ENCODE peak calls at places on chromosome 17, in nine cellular contexts. One of them, this sample, is unnamed.
A peak's percentile ranks its signal among the peaks of the same experiment; 100 is the strongest.

GRCh38 chr17:17942846-17943245 is 29.4 kb downstream of the TOM1L2 start:
- DNase-seq in cardiac muscle cell: peak; percentile 47
- DNase-seq in uterus: no peak
- DNase-seq in Peyer's patch: peak; percentile 18
- DNase-seq in astrocyte of the cerebellum: no peak
- DNase-seq in GM06990: no peak
- DNase-seq in ovary: no peak
- DNase-seq in sigmoid colon: no peak
- DNase-seq in left ventricle myocardium inferior: no peak
- DNase-seq in this sample: no peak

GRCh38 chr17:28950017-28950751 is 1.1 kb downstream of the PHF12 start:
- DNase-seq in cardiac muscle cell: peak; percentile 54
- DNase-seq in uterus: peak; percentile 46
- DNase-seq in Peyer's patch: peak; percentile 82
- DNase-seq in astrocyte of the cerebellum: no peak
- DNase-seq in GM06990: peak; percentile 67
- DNase-seq in ovary: peak; percentile 74
- DNase-seq in sigmoid colon: peak; percentile 87
- DNase-seq in left ventricle myocardium inferior: peak; percentile 43
- DNase-seq in this sample: peak; percentile 47

GRCh38 chr17:7466644-7467341 is 12.6 kb downstream of the ZBTB4 start:
- DNase-seq in cardiac muscle cell: peak; percentile 73
- DNase-seq in uterus: peak; percentile 86
- DNase-seq in Peyer's patch: no peak
- DNase-seq in astrocyte of the cerebellum: no peak
- DNase-seq in GM06990: no peak
- DNase-seq in ovary: peak; percentile 83
- DNase-seq in sigmoid colon: peak; percentile 88
- DNase-seq in left ventricle myocardium inferior: peak; percentile 82
- DNase-seq in this sample: no peak

GRCh38 chr17:55806745-55807466 is 56.1 kb downstream of the PCTP start:
- DNase-seq in cardiac muscle cell: no peak
- DNase-seq in uterus: no peak
- DNase-seq in Peyer's patch: no peak
- DNase-seq in astrocyte of the cerebellum: no peak
- DNase-seq in GM06990: no peak
- DNase-seq in ovary: no peak
- DNase-seq in sigmoid colon: no peak
- DNase-seq in left ventricle myocardium inferior: no peak
- DNase-seq in this sample: no peak

GRCh38 chr17:3636908-3637373 is 381 bp downstream of the CTNS start:
- DNase-seq in cardiac muscle cell: no peak
- DNase-seq in uterus: no peak
- DNase-seq in Peyer's patch: no peak
- DNase-seq in astrocyte of the cerebellum: no peak
- DNase-seq in GM06990: no peak
- DNase-seq in ovary: no peak
- DNase-seq in sigmoid colon: no peak
- DNase-seq in left ventricle myocardium inferior: no peak
- DNase-seq in this sample: no peak

GRCh38 chr17:64358261-64358788 is 32.3 kb downstream of the PECAM1 start:
- DNase-seq in cardiac muscle cell: no peak
- DNase-seq in uterus: no peak
- DNase-seq in Peyer's patch: no peak
- DNase-seq in astrocyte of the cerebellum: no peak
- DNase-seq in GM06990: no peak
- DNase-seq in ovary: no peak
- DNase-seq in sigmoid colon: peak; percentile 56
- DNase-seq in left ventricle myocardium inferior: no peak
- DNase-seq in this sample: no peak

GRCh38 chr17:34206569-34206968 is 48.5 kb upstream of the CCL2 start:
- DNase-seq in cardiac muscle cell: no peak
- DNase-seq in uterus: no peak
- DNase-seq in Peyer's patch: no peak
- DNase-seq in astrocyte of the cerebellum: no peak
- DNase-seq in GM06990: no peak
- DNase-seq in ovary: no peak
- DNase-seq in sigmoid colon: no peak
- DNase-seq in left ventricle myocardium inferior: no peak
- DNase-seq in this sample: no peak

GRCh38 chr17:17152385-17152784 is 53.7 kb downstream of the PLD6 start:
- DNase-seq in cardiac muscle cell: peak; percentile 15
- DNase-seq in uterus: no peak
- DNase-seq in Peyer's patch: no peak
- DNase-seq in astrocyte of the cerebellum: no peak
- DNase-seq in GM06990: no peak
- DNase-seq in ovary: no peak
- DNase-seq in sigmoid colon: no peak
- DNase-seq in left ventricle myocardium inferior: peak; percentile 71
- DNase-seq in this sample: no peak

GRCh38 chr17:75430159-75430748 is 24.8 kb upstream of the GRB2 start:
- DNase-seq in cardiac muscle cell: peak; percentile 70
- DNase-seq in uterus: no peak
- DNase-seq in Peyer's patch: peak; percentile 61
- DNase-seq in astrocyte of the cerebellum: peak; percentile 84
- DNase-seq in GM06990: no peak
- DNase-seq in ovary: no peak
- DNase-seq in sigmoid colon: no peak
- DNase-seq in left ventricle myocardium inferior: no peak
- DNase-seq in this sample: no peak

GRCh38 chr17:8944083-8944482 is 21.4 kb downstream of the PIK3R5 start:
- DNase-seq in cardiac muscle cell: no peak
- DNase-seq in uterus: no peak
- DNase-seq in Peyer's patch: no peak
- DNase-seq in astrocyte of the cerebellum: no peak
- DNase-seq in GM06990: no peak
- DNase-seq in ovary: no peak
- DNase-seq in sigmoid colon: no peak
- DNase-seq in left ventricle myocardium inferior: no peak
- DNase-seq in this sample: no peak

GRCh38 chr17:13365331-13365730 is 236.4 kb downstream of the HS3ST3A1 start:
- DNase-seq in cardiac muscle cell: peak; percentile 47
- DNase-seq in uterus: no peak
- DNase-seq in Peyer's patch: no peak
- DNase-seq in astrocyte of the cerebellum: no peak
- DNase-seq in GM06990: no peak
- DNase-seq in ovary: no peak
- DNase-seq in sigmoid colon: no peak
- DNase-seq in left ventricle myocardium inferior: no peak
- DNase-seq in this sample: no peak

GRCh38 chr17:66654764-66655163 is 180.2 kb upstream of the CACNG5 start:
- DNase-seq in cardiac muscle cell: no peak
- DNase-seq in uterus: no peak
- DNase-seq in Peyer's patch: no peak
- DNase-seq in astrocyte of the cerebellum: no peak
- DNase-seq in GM06990: no peak
- DNase-seq in ovary: no peak
- DNase-seq in sigmoid colon: no peak
- DNase-seq in left ventricle myocardium inferior: no peak
- DNase-seq in this sample: no peak

GRCh38 chr17:55693244-55694216 is 29.1 kb downstream of the TMEM100 start:
- DNase-seq in cardiac muscle cell: peak; percentile 51
- DNase-seq in uterus: no peak
- DNase-seq in Peyer's patch: peak; percentile 53
- DNase-seq in astrocyte of the cerebellum: no peak
- DNase-seq in GM06990: no peak
- DNase-seq in ovary: peak; percentile 44
- DNase-seq in sigmoid colon: peak; percentile 77
- DNase-seq in left ventricle myocardium inferior: peak; percentile 20
- DNase-seq in this sample: no peak

GRCh38 chr17:36935681-36936454 is 1.4 kb upstream of the LHX1 start:
- DNase-seq in cardiac muscle cell: no peak
- DNase-seq in uterus: no peak
- DNase-seq in Peyer's patch: no peak
- DNase-seq in astrocyte of the cerebellum: no peak
- DNase-seq in GM06990: no peak
- DNase-seq in ovary: no peak
- DNase-seq in sigmoid colon: no peak
- DNase-seq in left ventricle myocardium inferior: no peak
- DNase-seq in this sample: no peak

GRCh38 chr17:32007463-32008298 is 498 bp downstream of the LRRC37B start:
- DNase-seq in cardiac muscle cell: peak; percentile 29
- DNase-seq in uterus: peak; percentile 27
- DNase-seq in Peyer's patch: peak; percentile 64
- DNase-seq in astrocyte of the cerebellum: no peak
- DNase-seq in GM06990: peak; percentile 49
- DNase-seq in ovary: peak; percentile 34
- DNase-seq in sigmoid colon: no peak
- DNase-seq in left ventricle myocardium inferior: no peak
- DNase-seq in this sample: no peak
- TF ChIP-seq CTCF in cardiac muscle cell: no peak
- TF ChIP-seq CTCF in uterus: no peak
- TF ChIP-seq CTCF in Peyer's patch: no peak
- TF ChIP-seq CTCF in astrocyte of the cerebellum: no peak
- TF ChIP-seq CTCF in GM06990: no peak
- TF ChIP-seq CTCF in ovary: no peak
- TF ChIP-seq CTCF in sigmoid colon: no peak
- TF ChIP-seq CTCF in left ventricle myocardium inferior: no peak
- TF ChIP-seq CTCF in this sample: no peak

GRCh38 chr17:53626286-53626685 is 196.4 kb upstream of the KIF2B start:
- DNase-seq in cardiac muscle cell: peak; percentile 71
- DNase-seq in uterus: no peak
- DNase-seq in Peyer's patch: no peak
- DNase-seq in astrocyte of the cerebellum: peak; percentile 65
- DNase-seq in GM06990: no peak
- DNase-seq in ovary: no peak
- DNase-seq in sigmoid colon: no peak
- DNase-seq in left ventricle myocardium inferior: no peak
- DNase-seq in this sample: no peak

GRCh38 chr17:53628011-53628410 is 194.7 kb upstream of the KIF2B start:
- DNase-seq in cardiac muscle cell: peak; percentile 74
- DNase-seq in uterus: no peak
- DNase-seq in Peyer's patch: no peak
- DNase-seq in astrocyte of the cerebellum: peak; percentile 38
- DNase-seq in GM06990: no peak
- DNase-seq in ovary: no peak
- DNase-seq in sigmoid colon: no peak
- DNase-seq in left ventricle myocardium inferior: no peak
- DNase-seq in this sample: no peak

GRCh38 chr17:53630115-53630514 is 192.6 kb upstream of the KIF2B start:
- DNase-seq in cardiac muscle cell: no peak
- DNase-seq in uterus: no peak
- DNase-seq in Peyer's patch: no peak
- DNase-seq in astrocyte of the cerebellum: no peak
- DNase-seq in GM06990: no peak
- DNase-seq in ovary: no peak
- DNase-seq in sigmoid colon: no peak
- DNase-seq in left ventricle myocardium inferior: no peak
- DNase-seq in this sample: no peak

GRCh38 chr17:53629188-53629587 is 193.5 kb upstream of the KIF2B start:
- DNase-seq in cardiac muscle cell: peak; percentile 57
- DNase-seq in uterus: no peak
- DNase-seq in Peyer's patch: no peak
- DNase-seq in astrocyte of the cerebellum: no peak
- DNase-seq in GM06990: no peak
- DNase-seq in ovary: no peak
- DNase-seq in sigmoid colon: no peak
- DNase-seq in left ventricle myocardium inferior: no peak
- DNase-seq in this sample: no peak

DNA sequence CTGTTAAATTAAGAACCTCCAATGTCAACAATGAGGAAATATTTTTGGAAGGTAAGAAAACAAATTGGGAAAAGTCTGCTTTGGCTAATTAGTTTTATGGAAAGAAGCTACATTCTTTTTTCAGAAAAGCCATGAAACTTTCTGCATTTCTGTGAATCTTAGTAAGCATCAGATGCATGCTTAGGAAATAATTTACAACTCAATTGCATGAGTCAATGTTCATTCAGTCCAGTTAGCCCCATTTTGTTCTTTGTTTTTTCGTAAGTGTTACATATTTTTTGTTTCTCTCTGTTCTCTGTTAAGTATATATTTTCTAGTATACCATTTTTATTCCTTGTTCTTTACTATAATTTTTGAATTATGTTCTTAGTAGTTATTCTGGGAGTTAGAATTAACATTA is 195.2 kb upstream of the KIF2B start:
- DNase-seq in cardiac muscle cell: peak; percentile 70
- DNase-seq in uterus: no peak
- DNase-seq in Peyer's patch: no peak
- DNase-seq in astrocyte of the cerebellum: no peak
- DNase-seq in GM06990: no peak
- DNase-seq in ovary: no peak
- DNase-seq in sigmoid colon: no peak
- DNase-seq in left ventricle myocardium inferior: no peak
- DNase-seq in this sample: no peak
- TF ChIP-seq CTCF in cardiac muscle cell: no peak
- TF ChIP-seq CTCF in uterus: no peak
- TF ChIP-seq CTCF in Peyer's patch: no peak
- TF ChIP-seq CTCF in astrocyte of the cerebellum: no peak
- TF ChIP-seq CTCF in GM06990: no peak
- TF ChIP-seq CTCF in ovary: no peak
- TF ChIP-seq CTCF in sigmoid colon: no peak
- TF ChIP-seq CTCF in left ventricle myocardium inferior: no peak
- TF ChIP-seq CTCF in this sample: no peak

GRCh38 chr17:79658811-79659207 is 48.0 kb upstream of the RBFOX3 start:
- DNase-seq in cardiac muscle cell: peak; percentile 45
- DNase-seq in uterus: no peak
- DNase-seq in Peyer's patch: peak; percentile 42
- DNase-seq in astrocyte of the cerebellum: no peak
- DNase-seq in GM06990: no peak
- DNase-seq in ovary: no peak
- DNase-seq in sigmoid colon: peak; percentile 88
- DNase-seq in left ventricle myocardium inferior: no peak
- DNase-seq in this sample: no peak
- TF ChIP-seq CTCF in cardiac muscle cell: peak; percentile 59
- TF ChIP-seq CTCF in uterus: peak; percentile 46
- TF ChIP-seq CTCF in Peyer's patch: peak; percentile 12
- TF ChIP-seq CTCF in astrocyte of the cerebellum: peak; percentile 43
- TF ChIP-seq CTCF in GM06990: peak; percentile 50
- TF ChIP-seq CTCF in ovary: no peak
- TF ChIP-seq CTCF in sigmoid colon: peak; percentile 54
- TF ChIP-seq CTCF in left ventricle myocardium inferior: peak; percentile 52
- TF ChIP-seq CTCF in this sample: no peak

DNA sequence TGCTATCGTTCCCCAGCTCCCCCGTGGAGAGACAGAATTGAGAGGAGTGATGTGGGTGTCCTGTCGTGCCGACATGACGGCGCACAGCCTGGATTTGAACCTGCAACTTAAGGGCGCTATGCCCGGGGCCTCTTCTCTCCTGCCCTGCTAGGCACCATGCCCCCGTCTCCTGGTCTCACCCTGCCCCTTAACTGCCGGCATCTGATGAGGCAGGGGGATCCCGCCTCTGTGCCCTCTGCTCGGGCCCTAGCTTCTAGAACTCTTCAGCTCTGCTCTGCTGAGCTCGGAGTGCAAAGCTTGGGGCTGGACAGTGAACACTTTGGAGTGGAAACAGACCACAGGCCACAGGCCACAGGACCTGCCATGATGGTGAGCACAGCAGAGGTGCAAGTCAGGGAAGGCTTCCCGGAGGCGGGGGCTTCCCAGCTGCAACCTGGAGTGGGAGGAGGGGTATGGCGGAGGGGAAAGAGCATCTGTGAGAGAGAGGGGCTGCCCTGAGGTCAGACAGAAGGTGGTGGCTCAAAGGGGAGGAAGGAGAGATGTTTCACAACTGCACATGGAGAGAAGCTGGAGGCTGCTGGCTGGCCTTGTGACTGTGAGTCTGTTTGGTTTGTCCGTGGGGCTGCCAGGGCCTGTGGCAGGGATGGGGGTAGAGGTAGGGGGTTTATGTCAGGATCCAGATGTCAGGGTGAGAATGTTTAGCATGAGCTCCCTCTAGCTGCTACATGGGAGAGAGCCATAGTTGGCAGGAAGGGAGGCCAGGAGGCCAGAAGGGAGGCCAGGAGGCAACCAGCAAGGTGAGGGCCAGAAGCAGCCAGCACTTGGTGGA is 107.8 kb downstream of the CRLF3 start:
- DNase-seq in cardiac muscle cell: no peak
- DNase-seq in uterus: no peak
- DNase-seq in Peyer's patch: no peak
- DNase-seq in astrocyte of the cerebellum: no peak
- DNase-seq in GM06990: no peak
- DNase-seq in ovary: no peak
- DNase-seq in sigmoid colon: peak; percentile 49
- DNase-seq in left ventricle myocardium inferior: peak; percentile 11
- DNase-seq in this sample: no peak
- TF ChIP-seq CTCF in cardiac muscle cell: peak; percentile 27
- TF ChIP-seq CTCF in uterus: no peak
- TF ChIP-seq CTCF in Peyer's patch: no peak
- TF ChIP-seq CTCF in astrocyte of the cerebellum: peak; percentile 14
- TF ChIP-seq CTCF in GM06990: no peak
- TF ChIP-seq CTCF in ovary: no peak
- TF ChIP-seq CTCF in sigmoid colon: no peak
- TF ChIP-seq CTCF in left ventricle myocardium inferior: no peak
- TF ChIP-seq CTCF in this sample: no peak

This sample was measured in activated B cell treated with CpG ODN at 0.5 μM for 24 hours.